ENCODE peak calls at places on chromosomes 7 and 10, in five cellular contexts. One of them, this sample, is unnamed.

GRCh38 chr7:103951311-103951710 is 38.1 kb downstream of the RELN start:
- DNase-seq in fibroblast of lung: no peak
- DNase-seq in HS-5: no peak
- DNase-seq in activated CD4-positive, alpha-beta T cell treated with anti-CD3 and anti-CD28 coated beads for 1 hour: no peak
- DNase-seq in NCI-H510A treated with DMSO at 0.1 percent for 48 hours: no peak
- DNase-seq in this sample: no peak

GRCh38 chr10:59175538-59176240 is 754 bp upstream of the PHYHIPL start:
- DNase-seq in fibroblast of lung: no peak
- DNase-seq in HS-5: no peak
- DNase-seq in activated CD4-positive, alpha-beta T cell treated with anti-CD3 and anti-CD28 coated beads for 1 hour: no peak
- DNase-seq in NCI-H510A treated with DMSO at 0.1 percent for 48 hours: peak; percentile 19
- DNase-seq in this sample: peak; percentile 81

GRCh38 chr7:25173184-25173583 is 48.1 kb upstream of the CYCS start:
- DNase-seq in fibroblast of lung: no peak
- DNase-seq in HS-5: no peak
- DNase-seq in activated CD4-positive, alpha-beta T cell treated with anti-CD3 and anti-CD28 coated beads for 1 hour: no peak
- DNase-seq in NCI-H510A treated with DMSO at 0.1 percent for 48 hours: no peak
- DNase-seq in this sample: no peak

GRCh38 chr10:33270971-33271370 is 63.5 kb downstream of the NRP1 start:
- DNase-seq in fibroblast of lung: no peak
- DNase-seq in HS-5: no peak
- DNase-seq in activated CD4-positive, alpha-beta T cell treated with anti-CD3 and anti-CD28 coated beads for 1 hour: no peak
- DNase-seq in NCI-H510A treated with DMSO at 0.1 percent for 48 hours: no peak
- DNase-seq in this sample: no peak

GRCh38 chr7:41698726-41699125 is 4.2 kb downstream of the INHBA start:
- DNase-seq in fibroblast of lung: peak; percentile 81
- DNase-seq in HS-5: peak; percentile 77
- DNase-seq in activated CD4-positive, alpha-beta T cell treated with anti-CD3 and anti-CD28 coated beads for 1 hour: no peak
- DNase-seq in NCI-H510A treated with DMSO at 0.1 percent for 48 hours: no peak
- DNase-seq in this sample: no peak

GRCh38 chr10:59234194-59234593 is 57.8 kb downstream of the PHYHIPL start:
- DNase-seq in fibroblast of lung: peak; percentile 14
- DNase-seq in HS-5: no peak
- DNase-seq in activated CD4-positive, alpha-beta T cell treated with anti-CD3 and anti-CD28 coated beads for 1 hour: no peak
- DNase-seq in NCI-H510A treated with DMSO at 0.1 percent for 48 hours: no peak
- DNase-seq in this sample: no peak

GRCh38 chr10:76301950-76302349 is 870.5 kb downstream of the LRMDA start:
- DNase-seq in fibroblast of lung: no peak
- DNase-seq in HS-5: no peak
- DNase-seq in activated CD4-positive, alpha-beta T cell treated with anti-CD3 and anti-CD28 coated beads for 1 hour: no peak
- DNase-seq in NCI-H510A treated with DMSO at 0.1 percent for 48 hours: peak; percentile 69
- DNase-seq in this sample: no peak

GRCh38 chr7:106060394-106060920 is 51.7 kb downstream of the SYPL1 start:
- DNase-seq in fibroblast of lung: no peak
- DNase-seq in HS-5: no peak
- DNase-seq in activated CD4-positive, alpha-beta T cell treated with anti-CD3 and anti-CD28 coated beads for 1 hour: no peak
- DNase-seq in NCI-H510A treated with DMSO at 0.1 percent for 48 hours: no peak
- DNase-seq in this sample: no peak

GRCh38 chr10:81730901-81731300 is 144.1 kb upstream of the NRG3 start:
- DNase-seq in fibroblast of lung: no peak
- DNase-seq in HS-5: no peak
- DNase-seq in activated CD4-positive, alpha-beta T cell treated with anti-CD3 and anti-CD28 coated beads for 1 hour: no peak
- DNase-seq in NCI-H510A treated with DMSO at 0.1 percent for 48 hours: no peak
- DNase-seq in this sample: no peak

GRCh38 chr10:14879055-14879800 is 562 bp downstream of the SUV39H2 start:
- DNase-seq in fibroblast of lung: peak; percentile 13
- DNase-seq in HS-5: no peak
- DNase-seq in activated CD4-positive, alpha-beta T cell treated with anti-CD3 and anti-CD28 coated beads for 1 hour: peak; percentile 11
- DNase-seq in NCI-H510A treated with DMSO at 0.1 percent for 48 hours: peak; percentile 13
- DNase-seq in this sample: peak; percentile 18

GRCh38 chr7:154994996-154995395 is 7.9 kb downstream of the PAXIP1 start:
- DNase-seq in fibroblast of lung: no peak
- DNase-seq in HS-5: no peak
- DNase-seq in activated CD4-positive, alpha-beta T cell treated with anti-CD3 and anti-CD28 coated beads for 1 hour: no peak
- DNase-seq in NCI-H510A treated with DMSO at 0.1 percent for 48 hours: no peak
- DNase-seq in this sample: no peak

GRCh38 chr10:58264780-58265179 is 2.9 kb downstream of the IPMK start:
- DNase-seq in fibroblast of lung: no peak
- DNase-seq in HS-5: no peak
- DNase-seq in activated CD4-positive, alpha-beta T cell treated with anti-CD3 and anti-CD28 coated beads for 1 hour: no peak
- DNase-seq in NCI-H510A treated with DMSO at 0.1 percent for 48 hours: peak; percentile 35
- DNase-seq in this sample: no peak

GRCh38 chr7:116899308-116899707 is 36.9 kb downstream of the CAPZA2 start:
- DNase-seq in fibroblast of lung: no peak
- DNase-seq in HS-5: no peak
- DNase-seq in activated CD4-positive, alpha-beta T cell treated with anti-CD3 and anti-CD28 coated beads for 1 hour: no peak
- DNase-seq in NCI-H510A treated with DMSO at 0.1 percent for 48 hours: no peak
- DNase-seq in this sample: no peak

GRCh38 chr7:64574481-64575159 is 11.7 kb upstream of the ZNF680 start:
- DNase-seq in fibroblast of lung: peak; percentile 72
- DNase-seq in HS-5: no peak
- DNase-seq in activated CD4-positive, alpha-beta T cell treated with anti-CD3 and anti-CD28 coated beads for 1 hour: no peak
- DNase-seq in NCI-H510A treated with DMSO at 0.1 percent for 48 hours: peak; percentile 74
- DNase-seq in this sample: peak; percentile 45

GRCh38 chr10:48251525-48252353 is 22.8 kb downstream of the FRMPD2 start:
- DNase-seq in fibroblast of lung: no peak
- DNase-seq in HS-5: no peak
- DNase-seq in activated CD4-positive, alpha-beta T cell treated with anti-CD3 and anti-CD28 coated beads for 1 hour: no peak
- DNase-seq in NCI-H510A treated with DMSO at 0.1 percent for 48 hours: peak; percentile 85
- DNase-seq in this sample: no peak

GRCh38 chr7:55199418-55199817 is 165.7 kb upstream of the LANCL2 start:
- DNase-seq in fibroblast of lung: no peak
- DNase-seq in HS-5: no peak
- DNase-seq in activated CD4-positive, alpha-beta T cell treated with anti-CD3 and anti-CD28 coated beads for 1 hour: no peak
- DNase-seq in NCI-H510A treated with DMSO at 0.1 percent for 48 hours: no peak
- DNase-seq in this sample: no peak

GRCh38 chr7:95396136-95397032 is at the start of gene PON3:
- DNase-seq in fibroblast of lung: no peak
- DNase-seq in HS-5: no peak
- DNase-seq in activated CD4-positive, alpha-beta T cell treated with anti-CD3 and anti-CD28 coated beads for 1 hour: no peak
- DNase-seq in NCI-H510A treated with DMSO at 0.1 percent for 48 hours: peak; percentile 70
- DNase-seq in this sample: no peak

GRCh38 chr7:78254397-78255055 is 456.0 kb downstream of the PHTF2 start:
- DNase-seq in fibroblast of lung: no peak
- DNase-seq in HS-5: no peak
- DNase-seq in activated CD4-positive, alpha-beta T cell treated with anti-CD3 and anti-CD28 coated beads for 1 hour: no peak
- DNase-seq in NCI-H510A treated with DMSO at 0.1 percent for 48 hours: peak; percentile 0
- DNase-seq in this sample: no peak

GRCh38 chr7:140867467-140868314 is 57.0 kb downstream of the BRAF start:
- DNase-seq in fibroblast of lung: no peak
- DNase-seq in HS-5: no peak
- DNase-seq in activated CD4-positive, alpha-beta T cell treated with anti-CD3 and anti-CD28 coated beads for 1 hour: no peak
- DNase-seq in NCI-H510A treated with DMSO at 0.1 percent for 48 hours: no peak
- DNase-seq in this sample: no peak

This sample was measured in Ammon's horn.